ENCODE peak calls at places on chromosomes 6 and 20, in seven cellular contexts. I is HCT116, B is HepG2, T is SK-N-SH, J is K562, F is GM12878, Y is H1. W is an unnamed sample.

GRCh38 chr20:19427480-19427879 is 215.0 kb downstream of the SLC24A3 start:
- DNase-seq in I (no peak), B (no peak), T (peak), J (no peak), F (no peak), Y (peak), W (peak)

GRCh38 chr6:26538572-26538902 is 371 bp downstream of the HMGN4 start:
- DNase-seq in I (no peak), B (no peak), T (no peak), J (no peak), F (no peak), Y (no peak), W (no peak)

GRCh38 chr6:28606424-28607391 is 81.0 kb downstream of the GPX5 start:
- DNase-seq in I (peak), B (peak), T (peak), J (peak), F (peak), Y (peak), W (peak)

GRCh38 chr6:6654599-6655575 is 66.4 kb downstream of the LY86 start:
- DNase-seq in I (no peak), B (no peak), T (no peak), J (peak), F (no peak), Y (no peak), W (no peak)

GRCh38 chr6:110217255-110217654 is 37.0 kb downstream of the CDC40 start:
- DNase-seq in I (no peak), B (no peak), T (no peak), J (no peak), F (no peak), Y (no peak), W (no peak)

GRCh38 chr6:12490376-12490903 is 200.3 kb downstream of the EDN1 start:
- DNase-seq in I (no peak), B (no peak), T (no peak), J (no peak), F (no peak), Y (no peak), W (no peak)

GRCh38 chr20:3077618-3078134 is 6.3 kb downstream of the OXT start:
- DNase-seq in I (no peak), B (no peak), T (no peak), J (peak), F (no peak), Y (no peak), W (no peak)

GRCh38 chr6:97215157-97215769 is 67.8 kb downstream of the MMS22L start:
- DNase-seq in I (peak), B (peak), T (peak), J (peak), F (no peak), Y (no peak), W (peak)

GRCh38 chr20:53386186-53386681 is 207.4 kb downstream of the ZNF217 start:
- DNase-seq in I (no peak), B (no peak), T (no peak), J (no peak), F (no peak), Y (no peak), W (no peak)

GRCh38 chr20:54228841-54229240 is 21.0 kb downstream of the PFDN4 start:
- DNase-seq in I (no peak), B (no peak), T (no peak), J (no peak), F (no peak), Y (no peak), W (no peak)

GRCh38 chr20:61950631-61951010 is 115.1 kb downstream of the TAF4 start:
- DNase-seq in I (no peak), B (no peak), T (no peak), J (no peak), F (no peak), Y (peak), W (no peak)

GRCh38 chr6:54050750-54051149 is 60.5 kb upstream of the MLIP start:
- DNase-seq in I (no peak), B (no peak), T (no peak), J (no peak), F (no peak), Y (no peak), W (no peak)

GRCh38 chr20:10306440-10307358 is 88.1 kb downstream of the SNAP25 start:
- DNase-seq in I (no peak), B (no peak), T (no peak), J (no peak), F (no peak), Y (no peak), W (no peak)

GRCh38 chr6:168134399-168135201 is 55.6 kb upstream of the FRMD1 start:
- DNase-seq in I (no peak), B (no peak), T (no peak), J (no peak), F (no peak), Y (no peak), W (no peak)

GRCh38 chr6:31821301-31822037 is 6.1 kb upstream of the HSPA1B start:
- DNase-seq in I (no peak), B (no peak), T (peak), J (peak), F (no peak), Y (peak), W (no peak)

GRCh38 chr20:7665311-7665863 is 274.9 kb downstream of the HAO1 start:
- DNase-seq in I (no peak), B (no peak), T (no peak), J (no peak), F (no peak), Y (no peak), W (no peak)

DNA sequence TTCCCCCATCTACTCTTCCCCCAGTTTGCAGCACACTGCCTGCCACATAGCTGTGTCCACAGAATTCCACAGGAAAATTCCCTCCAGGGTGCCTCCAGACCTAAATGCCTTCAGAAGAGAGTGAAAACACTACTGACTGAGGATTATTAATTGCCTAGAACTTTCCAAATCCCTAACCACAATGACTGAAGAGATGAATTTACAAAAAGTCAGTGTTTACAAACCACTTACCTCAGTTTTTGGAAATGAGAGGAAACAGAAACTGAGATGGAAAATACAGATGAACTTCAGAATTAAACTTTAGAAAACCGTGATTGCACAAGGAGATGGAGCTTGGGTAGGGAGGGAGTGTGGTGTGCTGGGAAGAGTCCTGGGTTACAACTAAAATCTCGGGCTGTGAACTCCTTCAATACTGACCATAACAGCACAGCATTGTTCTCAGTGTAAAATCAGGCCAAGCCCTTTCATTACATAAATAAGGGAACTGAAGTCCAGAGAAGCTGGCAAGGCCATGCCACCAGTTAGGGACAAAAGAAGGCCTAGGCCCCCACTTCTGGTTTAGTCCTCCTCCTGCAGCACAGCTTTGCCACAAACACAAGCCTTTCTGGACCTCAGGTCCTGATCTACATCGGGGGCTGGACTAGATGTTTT is 4.1 kb downstream of the ELMO2 start:
- DNase-seq in I (no peak), B (no peak), T (no peak), J (no peak), F (no peak), Y (no peak), W (no peak)
- TF ChIP-seq JUND in I (no peak), B (no peak), T (no peak), J (no peak), F (no peak), Y (no peak), W (no peak)

DNA sequence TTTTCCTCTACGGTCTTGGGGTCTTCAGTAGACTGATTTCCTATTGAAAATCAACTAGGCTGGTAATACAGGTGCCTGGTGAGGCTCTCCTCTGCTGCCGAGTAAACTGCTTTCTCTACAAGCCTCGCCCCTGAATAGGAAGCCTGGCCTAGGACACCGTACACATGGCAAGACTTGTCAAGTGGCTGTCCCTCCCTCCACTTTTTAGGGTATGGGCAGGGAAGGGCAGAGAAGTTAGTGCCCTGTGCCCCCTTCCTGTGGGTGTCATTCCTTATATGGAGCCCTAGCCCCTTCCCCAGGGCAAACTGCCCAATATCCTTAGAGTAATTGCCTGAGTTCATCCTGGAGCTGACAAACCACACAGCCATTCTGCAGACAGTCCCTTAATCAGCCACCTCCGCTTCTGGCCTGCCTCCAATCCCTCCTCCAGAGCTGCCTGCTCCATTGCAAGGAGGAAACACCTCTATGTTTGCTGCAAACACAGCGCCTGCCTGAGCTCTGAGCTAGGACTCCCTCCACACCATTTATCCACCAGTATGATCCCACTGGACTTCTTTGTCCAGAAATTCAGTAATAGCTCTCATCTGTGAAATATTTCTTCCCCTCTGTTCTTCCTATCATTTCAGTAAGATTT is 93.1 kb downstream of the CHD6 start:
- DNase-seq in I (no peak), B (no peak), T (no peak), J (peak), F (no peak), Y (no peak), W (peak)
- TF ChIP-seq JUND in I (no peak), B (no peak), T (no peak), J (no peak), F (no peak), Y (no peak), W (no peak)

GRCh38 chr6:149233056-149233715 is 84.3 kb upstream of the TAB2 start:
- DNase-seq in I (peak), B (peak), T (no peak), J (peak), F (no peak), Y (no peak), W (peak)
- TF ChIP-seq JUND in I (peak), B (no peak), T (peak), J (peak), F (no peak), Y (no peak), W (no peak)

GRCh38 chr6:93418113-93418447 is 1.3 kb downstream of the EPHA7 start:
- DNase-seq in I (no peak), B (no peak), T (no peak), J (no peak), F (no peak), Y (no peak), W (no peak)

GRCh38 chr6:93419304-93420162 is at the start of gene EPHA7:
- DNase-seq in I (no peak), B (no peak), T (peak), J (peak), F (no peak), Y (peak), W (peak)

GRCh38 chr6:93417421-93417996 is 1.9 kb downstream of the EPHA7 start:
- DNase-seq in I (no peak), B (no peak), T (peak), J (no peak), F (no peak), Y (no peak), W (no peak)

GRCh38 chr6:93420163-93420806 is 926 bp upstream of the EPHA7 start:
- DNase-seq in I (no peak), B (no peak), T (no peak), J (no peak), F (no peak), Y (no peak), W (no peak)

GRCh38 chr6:93418448-93419303 is 683 bp downstream of the EPHA7 start:
- DNase-seq in I (no peak), B (no peak), T (peak), J (no peak), F (no peak), Y (peak), W (no peak)
- TF ChIP-seq JUND in I (no peak), B (no peak), T (no peak), J (no peak), F (no peak), Y (no peak), W (no peak)

GRCh38 chr6:39670519-39670918 is 54.7 kb downstream of the KIF6 start:
- DNase-seq in I (no peak), B (no peak), T (no peak), J (no peak), F (no peak), Y (no peak), W (no peak)

GRCh38 chr6:39665871-39666270 is 59.3 kb downstream of the KIF6 start:
- DNase-seq in I (no peak), B (no peak), T (no peak), J (no peak), F (no peak), Y (no peak), W (no peak)

GRCh38 chr6:39666706-39667489 is 58.3 kb downstream of the KIF6 start:
- DNase-seq in I (no peak), B (no peak), T (no peak), J (no peak), F (no peak), Y (no peak), W (no peak)

GRCh38 chr6:39669943-39670342 is 55.3 kb downstream of the KIF6 start:
- DNase-seq in I (no peak), B (no peak), T (no peak), J (no peak), F (no peak), Y (no peak), W (no peak)

GRCh38 chr6:39669117-39669690 is 56.0 kb downstream of the KIF6 start:
- DNase-seq in I (no peak), B (peak), T (no peak), J (no peak), F (no peak), Y (no peak), W (no peak)
- TF ChIP-seq JUND in I (no peak), B (no peak), T (no peak), J (no peak), F (no peak), Y (no peak), W (no peak)